ENCODE peak calls at places on chromosomes 6 and 20, in four cellular contexts. Y is GM23338, L is OCI-LY7, F is neural progenitor cell. M is an unnamed sample. For H4K20me1, the result is how much of the 10 kb centered on the place peaks cover.

GRCh38 chr6:33770833-33771341 is 18.0 kb downstream of the LEMD2 start:
- DNase-seq in Y (no peak), L (no peak), F (no peak), M (no peak)

GRCh38 chr6:134065706-134066105 is 13.3 kb upstream of the SLC2A12 start:
- DNase-seq in Y (peak), L (peak), F (peak), M (no peak)

GRCh38 chr6:50724381-50725124 is 11.2 kb downstream of the TFAP2D start:
- DNase-seq in Y (peak), L (no peak), F (peak), M (no peak)

GRCh38 chr20:37786043-37786442 is 92.2 kb downstream of the CTNNBL1 start:
- DNase-seq in Y (peak), L (no peak), F (no peak), M (no peak)

GRCh38 chr20:6169251-6169650 is 46.4 kb upstream of the FERMT1 start:
- DNase-seq in Y (no peak), L (no peak), F (no peak), M (no peak)

GRCh38 chr6:73585566-73586415 is 65.0 kb upstream of the EEF1A1 start:
- DNase-seq in Y (peak), L (peak), F (no peak), M (peak)

GRCh38 chr6:43532201-43532600 is 15.3 kb downstream of the POLR1C start:
- DNase-seq in Y (no peak), L (no peak), F (no peak), M (no peak)

GRCh38 chr6:14791525-14791924 is 454.3 kb upstream of the JARID2 start:
- DNase-seq in Y (no peak), L (no peak), F (no peak), M (no peak)

GRCh38 chr6:69084746-69085335 is 449.8 kb downstream of the ADGRB3 start:
- DNase-seq in Y (no peak), L (no peak), F (no peak), M (no peak)

GRCh38 chr6:52839124-52840055 is 1.2 kb downstream of the GSTA5 start:
- DNase-seq in Y (peak), L (peak), F (peak), M (no peak)

GRCh38 chr6:143621876-143622605 is 55.7 kb upstream of the PHACTR2 start:
- DNase-seq in Y (no peak), L (no peak), F (no peak), M (no peak)

GRCh38 chr6:118558811-118559217 is 10.7 kb downstream of the PLN start:
- DNase-seq in Y (no peak), L (no peak), F (no peak), M (no peak)

GRCh38 chr6:133814797-133815196 is 74.1 kb upstream of the TCF21 start:
- DNase-seq in Y (no peak), L (no peak), F (no peak), M (no peak)

GRCh38 chr6:20847904-20848303 is 313.6 kb downstream of the CDKAL1 start:
- DNase-seq in Y (no peak), L (no peak), F (no peak), M (no peak)

GRCh38 chr6:13766201-13766634 is 48.1 kb downstream of the MCUR1 start:
- DNase-seq in Y (no peak), L (no peak), F (no peak), M (no peak)

GRCh38 chr6:56691201-56691595 is 48.5 kb upstream of the DST start:
- DNase-seq in Y (no peak), L (no peak), F (no peak), M (no peak)

GRCh38 chr6:141024526-141024925 is 1108.2 kb upstream of the GJE1 start:
- DNase-seq in Y (no peak), L (no peak), F (no peak), M (no peak)

GRCh38 chr6:24740861-24741260 is 21.9 kb upstream of the C6orf62 start:
- DNase-seq in Y (no peak), L (no peak), F (no peak), M (no peak)

GRCh38 chr20:31517373-31517772 is 3.1 kb downstream of the HM13 start:
- DNase-seq in Y (peak), L (no peak), F (peak), M (no peak)

GRCh38 chr6:15956205-15957106 is 172.4 kb upstream of the MYLIP start:
- DNase-seq in Y (no peak), L (no peak), F (no peak), M (no peak)

GRCh38 chr6:130020106-130020851 is 1.9 kb downstream of the L3MBTL3 start:
- DNase-seq in Y (peak), L (peak), F (peak), M (no peak)

GRCh38 chr6:170043881-170044790 is 246.7 kb downstream of the DLL1 start:
- DNase-seq in Y (no peak), L (no peak), F (no peak), M (no peak)

GRCh38 chr20:21323640-21324039 is 20.5 kb downstream of the XRN2 start:
- DNase-seq in Y (no peak), L (no peak), F (no peak), M (no peak)

GRCh38 chr6:97714772-97715171 is 431.8 kb upstream of the MMS22L start:
- DNase-seq in Y (no peak), L (no peak), F (no peak), M (no peak)

GRCh38 chr20:32512047-32512385 is 73.1 kb downstream of the NOL4L start:
- DNase-seq in Y (no peak), L (no peak), F (no peak), M (no peak)

GRCh38 chr6:167013946-167014345 is 14.7 kb downstream of the CEP43 start:
- DNase-seq in Y (no peak), L (no peak), F (no peak), M (no peak)

GRCh38 chr6:24313477-24314141 is 44.2 kb downstream of the DCDC2 start:
- DNase-seq in Y (peak), L (no peak), F (peak), M (no peak)

GRCh38 chr6:51339728-51340127 is 521.1 kb downstream of the TFAP2B start:
- DNase-seq in Y (peak), L (no peak), F (peak), M (no peak)

GRCh38 chr6:111683749-111684267 is 78.1 kb upstream of the TRAF3IP2 start:
- DNase-seq in Y (no peak), L (no peak), F (no peak), M (no peak)

GRCh38 chr6:84193140-84193708 is 34.2 kb downstream of the CEP162 start:
- DNase-seq in Y (no peak), L (no peak), F (no peak), M (no peak)

GRCh38 chr20:34491932-34492509 is 24.2 kb upstream of the DYNLRB1 start:
- DNase-seq in Y (no peak), L (no peak), F (no peak), M (no peak)

GRCh38 chr20:15811951-15812350 is 761.3 kb downstream of the KIF16B start:
- DNase-seq in Y (no peak), L (no peak), F (no peak), M (no peak)

GRCh38 chr6:105601541-105602174 is 198.8 kb upstream of the PREP start:
- DNase-seq in Y (no peak), L (peak), F (no peak), M (peak)

GRCh38 chr6:161370882-161371281 is 97.0 kb upstream of the AGPAT4 start:
- DNase-seq in Y (peak), L (peak), F (peak), M (peak)

GRCh38 chr6:15827492-15828255 is 164.8 kb upstream of the DTNBP1 start:
- DNase-seq in Y (no peak), L (no peak), F (no peak), M (no peak)

GRCh38 chr6:6834356-6835342 is 246.1 kb downstream of the LY86 start:
- DNase-seq in Y (no peak), L (peak), F (no peak), M (no peak)

GRCh38 chr20:32968833-32969241 is 35.4 kb downstream of the SUN5 start:
- DNase-seq in Y (no peak), L (no peak), F (no peak), M (no peak)

GRCh38 chr20:7496394-7497111 is 443.7 kb downstream of the HAO1 start:
- DNase-seq in Y (no peak), L (no peak), F (no peak), M (no peak)

GRCh38 chr6:38045701-38046305 is 226.3 kb downstream of the ZFAND3 start:
- DNase-seq in Y (no peak), L (no peak), F (no peak), M (no peak)
- H4K20me1 ChIP-seq in Y (under half), L (under half), F (under half), M (under half)

GRCh38 chr20:50533061-50533460 is 22.9 kb downstream of the PTPN1 start:
- DNase-seq in Y (no peak), L (no peak), F (no peak), M (no peak)
- H4K20me1 ChIP-seq in Y (under half), L (under half), F (half or more), M (under half)

GRCh38 chr20:45032781-45033180 is 66.5 kb downstream of the STK4 start:
- DNase-seq in Y (no peak), L (no peak), F (no peak), M (no peak)

GRCh38 chr20:45032276-45032675 is 66.0 kb downstream of the STK4 start:
- DNase-seq in Y (no peak), L (no peak), F (no peak), M (no peak)

GRCh38 chr20:45034436-45034835 is 66.5 kb downstream of the KCNS1 start:
- DNase-seq in Y (no peak), L (peak), F (no peak), M (no peak)

GRCh38 chr20:45028424-45029136 is 62.3 kb downstream of the STK4 start:
- DNase-seq in Y (no peak), L (no peak), F (no peak), M (no peak)

DNA sequence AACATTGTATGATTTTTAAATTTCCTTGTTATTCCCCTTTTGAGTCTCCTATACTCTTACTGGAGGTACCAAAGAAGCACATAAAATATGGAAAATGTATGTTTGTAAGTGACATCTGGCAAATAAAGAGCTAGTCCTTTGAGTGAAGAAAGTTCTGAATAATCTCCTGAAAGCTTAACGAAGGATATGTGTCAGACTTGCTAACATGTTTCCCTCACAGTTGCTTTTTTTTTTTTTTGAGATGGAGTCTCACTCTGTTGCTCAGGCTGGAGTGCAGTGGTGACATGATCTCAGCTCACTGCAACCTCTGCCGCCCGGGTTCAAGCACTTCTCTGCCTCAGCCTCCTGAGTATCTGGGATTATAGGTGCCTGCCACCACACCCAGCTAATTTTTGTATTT is 63.6 kb downstream of the STK4 start:
- DNase-seq in Y (no peak), L (no peak), F (no peak), M (no peak)
- H4K20me1 ChIP-seq in Y (under half), L (under half), F (under half), M (under half)

GRCh38 chr6:37994238-37994637 is 174.7 kb downstream of the ZFAND3 start:
- DNase-seq in Y (peak), L (no peak), F (peak), M (no peak)

GRCh38 chr6:37992749-37993148 is 173.2 kb downstream of the ZFAND3 start:
- DNase-seq in Y (no peak), L (no peak), F (no peak), M (no peak)

GRCh38 chr6:37993596-37993995 is 174.1 kb downstream of the ZFAND3 start:
- DNase-seq in Y (no peak), L (no peak), F (no peak), M (no peak)

GRCh38 chr6:37998366-37998765 is 178.8 kb downstream of the ZFAND3 start:
- DNase-seq in Y (no peak), L (no peak), F (no peak), M (no peak)
- H4K20me1 ChIP-seq in Y (under half), L (under half), F (under half), M (under half)

DNA sequence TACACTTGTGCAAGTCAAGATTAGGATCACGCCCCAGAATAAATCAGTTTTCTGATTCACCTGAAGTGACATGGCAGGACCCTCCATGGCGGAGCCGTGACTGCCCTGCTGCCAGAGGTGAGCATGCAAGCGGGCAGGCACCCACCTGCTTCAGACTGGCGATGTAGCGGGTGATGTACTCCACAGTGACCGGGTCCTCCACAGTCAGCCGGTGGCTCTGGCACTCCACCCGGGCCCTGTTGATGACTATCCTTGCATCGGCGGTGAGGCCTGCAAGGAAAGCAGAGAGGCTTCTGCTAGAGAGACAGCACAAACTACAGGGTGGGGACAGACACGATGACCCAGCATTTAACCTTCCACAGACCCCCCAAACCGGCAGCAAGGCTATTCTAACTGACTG is 3.6 kb downstream of the PSMA7 start:
- DNase-seq in Y (no peak), L (no peak), F (no peak), M (no peak)
- H4K20me1 ChIP-seq in Y (half or more), L (under half), F (half or more), M (under half)

GRCh38 chr20:47573586-47573985 is 71.9 kb downstream of the NCOA3 start:
- DNase-seq in Y (peak), L (no peak), F (no peak), M (no peak)
- H4K20me1 ChIP-seq in Y (under half), L (under half), F (half or more), M (under half)

GRCh38 chr6:157993076-157993475 is 11.4 kb downstream of the SYNJ2 start:
- DNase-seq in Y (no peak), L (no peak), F (no peak), M (no peak)
- H4K20me1 ChIP-seq in Y (under half), L (under half), F (under half), M (under half)

GRCh38 chr6:30799210-30799609 is 54.9 kb upstream of the IER3 start:
- DNase-seq in Y (no peak), L (no peak), F (no peak), M (no peak)

GRCh38 chr6:30801950-30802349 is 57.6 kb upstream of the IER3 start:
- DNase-seq in Y (no peak), L (no peak), F (no peak), M (no peak)

GRCh38 chr6:30800876-30801275 is 56.5 kb upstream of the IER3 start:
- DNase-seq in Y (no peak), L (no peak), F (no peak), M (no peak)

GRCh38 chr6:30804333-30804732 is 60.0 kb upstream of the IER3 start:
- DNase-seq in Y (no peak), L (no peak), F (no peak), M (no peak)

GRCh38 chr6:30802731-30803130 is 58.4 kb upstream of the IER3 start:
- DNase-seq in Y (no peak), L (no peak), F (no peak), M (no peak)
- H4K20me1 ChIP-seq in Y (under half), L (under half), F (under half), M (under half)